ENCODE peak calls at places on chromosome 11, in five cellular contexts. K is HuH-7; O is activated CD4-positive, alpha-beta T cell treated with anti-CD3 and anti-CD28 coated beads, Interleukin-2, amount 50 U/mL, for 24 hours; V is NCI-H2107; W is activated naive CD8-positive, alpha-beta T cell treated with anti-CD3 and anti-CD28 coated beads, Interleukin-2, amount 50 U/mL, for 24 hours. G is an unnamed sample.

GRCh38 chr11:123535401-123535800 is 105.3 kb downstream of the GRAMD1B start:
- DNase-seq in K (no peak), O (no peak), V (no peak), W (no peak), G (no peak)

GRCh38 chr11:47992959-47993820 is 12.8 kb downstream of the PTPRJ start:
- DNase-seq in K (no peak), O (no peak), V (no peak), W (no peak), G (no peak)

GRCh38 chr11:62464655-62465054 is 45.8 kb downstream of the SCGB1A1 start:
- DNase-seq in K (no peak), O (no peak), V (no peak), W (no peak), G (no peak)

GRCh38 chr11:16960250-16960649 is 54.0 kb downstream of the PLEKHA7 start:
- DNase-seq in K (no peak), O (no peak), V (no peak), W (no peak), G (no peak)

GRCh38 chr11:66277475-66278391 is at the start of gene CNIH2:
- DNase-seq in K (peak), O (no peak), V (no peak), W (peak), G (peak)

GRCh38 chr11:67640758-67641113 is 1.2 kb upstream of the TBX10 start:
- DNase-seq in K (no peak), O (no peak), V (no peak), W (no peak), G (no peak)

GRCh38 chr11:131749100-131749499 is 378.7 kb downstream of the NTM start:
- DNase-seq in K (no peak), O (no peak), V (no peak), W (no peak), G (no peak)

GRCh38 chr11:114192841-114193389 is 103.3 kb upstream of the NNMT start:
- DNase-seq in K (peak), O (no peak), V (no peak), W (no peak), G (no peak)

GRCh38 chr11:46386674-46387073 is 4.9 kb downstream of the CHRM4 start:
- DNase-seq in K (no peak), O (no peak), V (no peak), W (no peak), G (peak)

GRCh38 chr11:35623708-35624168 is 5.5 kb downstream of the FJX1 start:
- DNase-seq in K (no peak), O (no peak), V (no peak), W (no peak), G (no peak)

GRCh38 chr11:119847836-119848235 is 118.8 kb upstream of the NECTIN1 start:
- DNase-seq in K (no peak), O (no peak), V (no peak), W (no peak), G (no peak)

GRCh38 chr11:69312418-69313399 is 18.8 kb downstream of the MYEOV start:
- DNase-seq in K (no peak), O (no peak), V (no peak), W (no peak), G (no peak)

GRCh38 chr11:44564653-44565007 is 833 bp upstream of the CD82 start:
- DNase-seq in K (no peak), O (no peak), V (no peak), W (no peak), G (no peak)

GRCh38 chr11:74268451-74268850 is 43.0 kb downstream of the P4HA3 start:
- DNase-seq in K (no peak), O (no peak), V (no peak), W (no peak), G (no peak)

GRCh38 chr11:17786824-17787525 is 52.4 kb downstream of the KCNC1 start:
- DNase-seq in K (no peak), O (no peak), V (no peak), W (no peak), G (no peak)